ENCODE peak calls at places on chromosomes 4 and X, in six cellular contexts. Z, P, X, K, G and A are unnamed samples.

GRCh38 chr4:18722748-18723191 is 701.2 kb upstream of the LCORL start:
- DNase-seq in Z (no peak), P (no peak), X (no peak), K (no peak), G (no peak), A (peak)

GRCh38 chr4:163395055-163395454 is 51.4 kb downstream of the NPY5R start:
- DNase-seq in Z (no peak), P (no peak), X (no peak), K (no peak), G (no peak), A (no peak)

GRCh38 chrX:19724409-19724808 is 163.0 kb downstream of the SH3KBP1 start:
- DNase-seq in Z (no peak), P (no peak), X (no peak), K (no peak), G (no peak), A (no peak)

GRCh38 chr4:4268753-4269152 is 20.7 kb upstream of the TMEM128 start:
- DNase-seq in Z (peak), P (no peak), X (no peak), K (no peak), G (no peak), A (no peak)

GRCh38 chr4:56149601-56150000 is 200.9 kb downstream of the CEP135 start:
- DNase-seq in Z (no peak), P (no peak), X (no peak), K (no peak), G (no peak), A (no peak)

GRCh38 chr4:126051709-126052424 is 737.1 kb downstream of the FAT4 start:
- DNase-seq in Z (no peak), P (no peak), X (no peak), K (no peak), G (peak), A (no peak)

GRCh38 chr4:75391489-75392166 is 122.6 kb downstream of the RCHY1 start:
- DNase-seq in Z (no peak), P (no peak), X (no peak), K (no peak), G (no peak), A (no peak)

GRCh38 chr4:149914521-149915115 is 99.0 kb upstream of the IQCM start:
- DNase-seq in Z (peak), P (peak), X (peak), K (no peak), G (no peak), A (no peak)

GRCh38 chrX:23317799-23318724 is 16.6 kb upstream of the PTCHD1 start:
- DNase-seq in Z (no peak), P (no peak), X (no peak), K (no peak), G (no peak), A (peak)

GRCh38 chr4:61540944-61541343 is 340.8 kb downstream of the ADGRL3 start:
- DNase-seq in Z (no peak), P (peak), X (no peak), K (no peak), G (no peak), A (no peak)

GRCh38 chr4:155722816-155723499 is 35.9 kb upstream of the GUCY1B1 start:
- DNase-seq in Z (no peak), P (peak), X (no peak), K (no peak), G (peak), A (no peak)

GRCh38 chr4:6946497-6946896 is 36.9 kb downstream of the TBC1D14 start:
- DNase-seq in Z (no peak), P (no peak), X (no peak), K (no peak), G (no peak), A (no peak)

GRCh38 chr4:185293202-185293601 is 83.8 kb downstream of the SNX25 start:
- DNase-seq in Z (no peak), P (no peak), X (no peak), K (no peak), G (no peak), A (no peak)

GRCh38 chrX:107823456-107823855 is 2.2 kb upstream of the MID2 start:
- DNase-seq in Z (no peak), P (no peak), X (no peak), K (no peak), G (peak), A (no peak)

GRCh38 chr4:120995611-120996010 is 73.1 kb upstream of the PRDM5 start:
- DNase-seq in Z (no peak), P (no peak), X (no peak), K (no peak), G (no peak), A (no peak)

GRCh38 chr4:7647932-7648812 is 213.4 kb upstream of the PSAPL1 start:
- DNase-seq in Z (peak), P (peak), X (peak), K (no peak), G (peak), A (no peak)

GRCh38 chr4:137283737-137284136 is 248.6 kb downstream of the PCDH18 start:
- DNase-seq in Z (no peak), P (no peak), X (peak), K (no peak), G (no peak), A (peak)

GRCh38 chr4:155629183-155629825 is 37.3 kb upstream of the GUCY1A1 start:
- DNase-seq in Z (no peak), P (no peak), X (no peak), K (no peak), G (no peak), A (no peak)

GRCh38 chr4:110622841-110623709 is at the start of gene PITX2:
- DNase-seq in Z (no peak), P (peak), X (no peak), K (peak), G (peak), A (no peak)

GRCh38 chr4:7938513-7939376 is 916 bp downstream of the AFAP1 start:
- DNase-seq in Z (no peak), P (no peak), X (no peak), K (no peak), G (peak), A (no peak)

GRCh38 chrX:148448686-148449085 is 51.7 kb upstream of the AFF2 start:
- DNase-seq in Z (no peak), P (no peak), X (no peak), K (no peak), G (no peak), A (no peak)

GRCh38 chr4:38385286-38386010 is 278.6 kb upstream of the KLF3 start:
- DNase-seq in Z (no peak), P (peak), X (no peak), K (no peak), G (no peak), A (no peak)

GRCh38 chr4:5893013-5893580 is at the start of gene CRMP1:
- DNase-seq in Z (no peak), P (no peak), X (peak), K (no peak), G (no peak), A (peak)

GRCh38 chr4:56981795-56982201 is 3.1 kb downstream of the POLR2B start:
- DNase-seq in Z (no peak), P (no peak), X (no peak), K (no peak), G (no peak), A (no peak)